ENCODE peak calls at places on chromosomes 5 and 9, in nine cellular contexts. B, Y, L, H, Z, T, G, S and X are unnamed samples.
A peak's percentile ranks its signal among the peaks of the same experiment; 100 is the strongest.

GRCh38 chr5:115801984-115802383 is 14.5 kb downstream of the CDO1 start:
- DNase-seq in L (no peak), H (no peak), T (no peak), Y (no peak), B (no peak), Z (no peak), S (no peak), G (no peak), X (no peak)

GRCh38 chr5:76337949-76338589 is 65.0 kb upstream of the IQGAP2 start:
- DNase-seq in Y (peak; percentile 83), Z (peak; percentile 9), T (peak; percentile 62), L (peak; percentile 16), G (peak; percentile 76), B (peak; percentile 78), S (no peak), H (peak; percentile 7), X (peak; percentile 42)

GRCh38 chr9:85524531-85524930 is 217.2 kb downstream of the AGTPBP1 start:
- DNase-seq in T (no peak), B (no peak), H (no peak), Y (no peak), L (no peak), S (no peak), Z (no peak), G (no peak), X (no peak)

GRCh38 chr5:138953370-138954256 is 78.5 kb upstream of the LRRTM2 start:
- DNase-seq in S (peak; percentile 32), H (peak; percentile 94), Y (peak; percentile 78), L (peak; percentile 81), Z (no peak), B (no peak), G (no peak), T (peak; percentile 7), X (peak; percentile 81)

GRCh38 chr5:167065784-167066183 is 1225.7 kb upstream of the WWC1 start:
- DNase-seq in L (no peak), Y (peak; percentile 17), T (no peak), G (no peak), B (no peak), H (no peak), Z (no peak), S (no peak), X (no peak)

GRCh38 chr5:132274050-132274869 is 16.8 kb downstream of the PDLIM4 start:
- DNase-seq in L (no peak), Z (no peak), S (no peak), Y (no peak), G (no peak), T (no peak), B (no peak), H (no peak), X (no peak)

GRCh38 chr5:69528609-69529008 is 31.4 kb upstream of the GTF2H2C start:
- DNase-seq in G (no peak), H (no peak), B (no peak), T (no peak), S (no peak), Z (no peak), L (no peak), Y (no peak), X (no peak)

GRCh38 chr5:92505925-92506324 is 1075.1 kb downstream of the NR2F1-AS1 start:
- DNase-seq in H (no peak), S (peak; percentile 34), B (peak; percentile 41), L (no peak), G (no peak), T (peak; percentile 72), Z (no peak), Y (peak; percentile 21), X (no peak)

GRCh38 chr5:66222455-66222854 is 78.4 kb downstream of the SREK1 start:
- DNase-seq in L (no peak), Z (no peak), G (no peak), Y (no peak), S (no peak), T (peak; percentile 90), H (no peak), B (no peak), X (no peak)

GRCh38 chr9:130995399-130995941 is 13.5 kb upstream of the LAMC3 start:
- DNase-seq in Y (peak; percentile 72), B (peak; percentile 80), T (no peak), Z (no peak), S (no peak), H (peak; percentile 28), L (peak; percentile 67), G (peak; percentile 28), X (peak; percentile 81)

GRCh38 chr9:14417230-14417629 is 103.3 kb upstream of the NFIB start:
- DNase-seq in L (peak; percentile 25), Y (no peak), S (no peak), G (peak; percentile 49), T (no peak), H (no peak), Z (no peak), B (no peak), X (no peak)

GRCh38 chr9:93568169-93568568 is 8.2 kb upstream of the PHF2 start:
- DNase-seq in G (no peak), B (no peak), L (no peak), S (no peak), Z (no peak), H (no peak), Y (no peak), T (no peak), X (no peak)

GRCh38 chr5:71533142-71533541 is 54.0 kb upstream of the MCCC2 start:
- DNase-seq in B (peak; percentile 5), G (peak; percentile 31), L (no peak), Z (no peak), H (no peak), T (no peak), S (no peak), Y (no peak), X (no peak)

GRCh38 chr5:137470111-137470920 is 28.8 kb downstream of the SPOCK1 start:
- DNase-seq in L (peak; percentile 96), T (no peak), G (peak; percentile 94), S (no peak), Y (peak; percentile 98), H (no peak), B (peak; percentile 98), Z (no peak), X (peak; percentile 99)

GRCh38 chr5:172451771-172452197 is 2.5 kb downstream of the SH3PXD2B start:
- DNase-seq in L (peak; percentile 51), G (peak; percentile 91), T (no peak), H (no peak), Z (no peak), Y (peak; percentile 89), S (no peak), B (peak; percentile 84), X (peak; percentile 66)

GRCh38 chr5:93675458-93676450 is 65.6 kb downstream of the POU5F2 start:
- DNase-seq in B (no peak), S (peak; percentile 52), L (no peak), G (no peak), H (no peak), Z (no peak), Y (no peak), T (peak; percentile 17), X (no peak)

GRCh38 chr5:148853868-148854267 is 27.5 kb downstream of the ADRB2 start:
- DNase-seq in S (no peak), G (no peak), L (no peak), B (no peak), Y (no peak), H (no peak), T (peak; percentile 82), Z (no peak), X (no peak)

GRCh38 chr5:66207800-66208561 is 63.9 kb downstream of the SREK1 start:
- DNase-seq in B (no peak), H (no peak), Y (peak; percentile 66), Z (no peak), S (no peak), L (no peak), G (no peak), T (no peak), X (no peak)

GRCh38 chr5:32299059-32299677 is 13.6 kb downstream of the MTMR12 start:
- DNase-seq in H (no peak), S (no peak), Z (no peak), G (no peak), T (no peak), B (no peak), L (no peak), Y (no peak), X (no peak)

GRCh38 chr5:164353155-164353554 is 847.7 kb downstream of the MAT2B start:
- DNase-seq in T (no peak), H (no peak), Z (no peak), B (no peak), Y (no peak), L (no peak), G (no peak), S (no peak), X (no peak)

GRCh38 chr5:140480310-140481014 is 67.0 kb upstream of the EIF4EBP3 start:
- DNase-seq in H (no peak), S (no peak), Y (peak; percentile 20), Z (no peak), B (peak; percentile 34), L (peak; percentile 7), G (no peak), T (no peak), X (no peak)

GRCh38 chr5:8329773-8330172 is 460.8 kb downstream of the MTRR start:
- DNase-seq in T (no peak), G (peak; percentile 98), L (peak; percentile 39), S (no peak), B (peak; percentile 61), H (no peak), Y (no peak), Z (no peak), X (no peak)